ENCODE peak calls at places on chromosomes 5 and 9, in ten cellular contexts. N, K, G, E, W, Z, I, T, M and A are unnamed samples.

GRCh38 chr5:114101153-114101552 is 260.7 kb upstream of the KCNN2 start:
- DNase-seq in K (no peak), G (no peak), E (no peak), N (peak; percentile 67), I (peak; percentile 27), T (peak; percentile 27), W (no peak), Z (peak; percentile 70), M (no peak), A (peak; percentile 38)

GRCh38 chr9:78539904-78540303 is 243.0 kb downstream of the PSAT1 start:
- DNase-seq in Z (peak; percentile 96), T (no peak), I (peak; percentile 88), K (no peak), M (no peak), G (no peak), N (peak; percentile 68), W (no peak), E (no peak), A (peak; percentile 54)

GRCh38 chr5:156534906-156535305 is 207.9 kb downstream of the SGCD start:
- DNase-seq in W (no peak), N (no peak), T (no peak), Z (no peak), G (no peak), K (no peak), E (no peak), M (no peak), I (peak; percentile 85), A (no peak)

GRCh38 chr5:147483961-147484707 is 25.7 kb downstream of the DPYSL3 start:
- DNase-seq in T (peak; percentile 99), M (no peak), E (no peak), W (no peak), G (no peak), N (peak; percentile 58), K (no peak), I (peak; percentile 100), Z (peak; percentile 94), A (peak; percentile 92)

GRCh38 chr5:157651623-157652376 is 438 bp downstream of the SOX30 start:
- DNase-seq in G (no peak), Z (peak; percentile 66), K (peak; percentile 90), I (peak; percentile 50), M (peak; percentile 85), T (no peak), W (peak; percentile 34), N (peak; percentile 8), E (peak; percentile 85), A (no peak)

GRCh38 chr9:111928342-111928720 is 31.7 kb downstream of the UGCG start:
- DNase-seq in M (no peak), K (no peak), I (peak; percentile 46), T (no peak), G (no peak), N (no peak), W (no peak), E (no peak), Z (peak; percentile 82), A (no peak)

GRCh38 chr5:150783422-150783928 is 4.9 kb downstream of the SMIM3 start:
- DNase-seq in W (no peak), T (no peak), I (peak; percentile 96), N (peak; percentile 79), G (no peak), M (peak; percentile 57), E (peak; percentile 62), Z (peak; percentile 94), K (no peak), A (no peak)

GRCh38 chr9:127124091-127124490 is 1.7 kb upstream of the ANGPTL2 start:
- DNase-seq in M (no peak), W (no peak), T (no peak), K (no peak), I (no peak), Z (no peak), E (no peak), G (no peak), N (no peak), A (no peak)

GRCh38 chr5:40481226-40481625 is 198.5 kb upstream of the PTGER4 start:
- DNase-seq in W (no peak), I (no peak), M (no peak), N (no peak), Z (peak; percentile 28), E (no peak), T (no peak), K (no peak), G (no peak), A (peak; percentile 85)

GRCh38 chr9:88777498-88778312 is 213.6 kb upstream of the S1PR3 start:
- DNase-seq in E (no peak), G (no peak), K (no peak), I (no peak), M (no peak), W (no peak), N (peak; percentile 90), Z (peak; percentile 96), T (peak; percentile 67), A (peak; percentile 48)

GRCh38 chr9:136667940-136668760 is 5.4 kb downstream of the EGFL7 start:
- DNase-seq in T (no peak), Z (no peak), W (no peak), G (no peak), E (no peak), K (no peak), M (no peak), N (no peak), I (no peak), A (no peak)

GRCh38 chr5:60410427-60410826 is 289.5 kb downstream of the DEPDC1B start:
- DNase-seq in I (no peak), K (no peak), N (peak; percentile 5), W (no peak), G (no peak), T (no peak), E (no peak), M (no peak), Z (peak; percentile 67), A (no peak)

GRCh38 chr5:43171926-43172325 is 20.1 kb upstream of the NIM1K start:
- DNase-seq in W (no peak), N (no peak), M (no peak), E (no peak), Z (peak; percentile 12), I (no peak), K (no peak), T (no peak), G (no peak), A (no peak)

GRCh38 chr9:5582835-5583195 is 46.1 kb upstream of the RIC1 start:
- DNase-seq in T (peak; percentile 47), M (no peak), I (peak; percentile 72), W (no peak), E (peak; percentile 32), Z (peak; percentile 75), N (peak; percentile 44), G (no peak), K (no peak), A (peak; percentile 22)

GRCh38 chr5:81007637-81008027 is 47.5 kb downstream of the RASGRF2 start:
- DNase-seq in M (no peak), G (no peak), E (peak; percentile 30), W (no peak), Z (no peak), N (no peak), T (no peak), I (no peak), K (no peak), A (no peak)

GRCh38 chr9:97895695-97896332 is 26.5 kb downstream of the TRMO start:
- DNase-seq in T (no peak), K (no peak), Z (peak; percentile 28), I (no peak), G (no peak), E (no peak), N (peak; percentile 31), W (no peak), M (no peak), A (peak; percentile 4)

GRCh38 chr5:145830594-145830993 is 4.5 kb downstream of the PRELID2 start:
- DNase-seq in N (no peak), M (no peak), G (no peak), W (no peak), I (peak; percentile 84), Z (peak; percentile 78), E (no peak), K (no peak), T (no peak), A (no peak)

GRCh38 chr5:119411291-119411934 is 40.9 kb upstream of the HSD17B4 start:
- DNase-seq in G (no peak), W (no peak), K (no peak), T (no peak), Z (no peak), E (no peak), I (peak; percentile 54), M (no peak), N (peak; percentile 52), A (peak; percentile 83)

GRCh38 chr5:77444356-77444755 is 47.8 kb downstream of the WDR41 start:
- DNase-seq in W (no peak), I (peak; percentile 64), K (no peak), T (no peak), M (no peak), Z (no peak), G (no peak), E (no peak), N (no peak), A (no peak)

GRCh38 chr5:158925314-158925713 is 174.4 kb downstream of the EBF1 start:
- DNase-seq in K (no peak), I (no peak), Z (no peak), E (no peak), T (no peak), N (no peak), G (no peak), W (no peak), M (no peak), A (no peak)

GRCh38 chr9:97954550-97954989 is 16.6 kb upstream of the HEMGN start:
- DNase-seq in G (no peak), W (no peak), T (no peak), E (peak; percentile 42), I (no peak), Z (peak; percentile 18), M (peak; percentile 41), K (no peak), N (no peak), A (peak; percentile 18)

GRCh38 chr5:1703352-1704050 is 96.1 kb downstream of the MRPL36 start:
- DNase-seq in K (no peak), M (no peak), T (no peak), W (no peak), E (no peak), G (no peak), I (no peak), N (no peak), Z (no peak), A (no peak)